ENCODE peak calls at places on chromosomes 1 and 21, in seven cellular contexts. Y, O, K, Z, F, W and P are unnamed samples.

GRCh38 chr21:42745511-42746239 is 92.3 kb downstream of the PDE9A start:
- DNase-seq in K (peak), Y (no peak), O (no peak), W (no peak), F (no peak), Z (no peak), P (no peak)

GRCh38 chr1:51088474-51088873 is 13.6 kb upstream of the C1orf185 start:
- DNase-seq in W (no peak), K (no peak), Y (no peak), O (no peak), F (no peak), Z (no peak), P (no peak)

GRCh38 chr1:119587328-119587727 is 60.7 kb downstream of the ZNF697 start:
- DNase-seq in F (no peak), O (peak), K (no peak), Z (no peak), Y (peak), W (no peak), P (no peak)

GRCh38 chr1:197027359-197027758 is 39.7 kb downstream of the F13B start:
- DNase-seq in W (no peak), Z (no peak), F (no peak), Y (no peak), O (no peak), K (no peak), P (no peak)

GRCh38 chr1:98386675-98387440 is 274.7 kb upstream of the SNX7 start:
- DNase-seq in Z (no peak), O (no peak), W (peak), Y (peak), F (no peak), K (no peak), P (no peak)

GRCh38 chr21:30561957-30562356 is 843 bp upstream of the KRTAP19-7 start:
- DNase-seq in K (no peak), W (no peak), Y (no peak), Z (no peak), F (no peak), O (no peak), P (no peak)

GRCh38 chr1:236301958-236302335 is 20.2 kb upstream of the ERO1B start:
- DNase-seq in Z (no peak), K (no peak), Y (no peak), F (no peak), W (no peak), O (no peak), P (no peak)

GRCh38 chr1:100611086-100611485 is 73.1 kb downstream of the GPR88 start:
- DNase-seq in K (no peak), Z (no peak), O (no peak), F (no peak), Y (no peak), W (no peak), P (no peak)

GRCh38 chr21:15667010-15667409 is 62.8 kb upstream of the USP25 start:
- DNase-seq in K (no peak), Y (no peak), F (no peak), O (no peak), Z (no peak), W (no peak), P (no peak)

GRCh38 chr1:198492872-198493271 is 47.6 kb downstream of the ATP6V1G3 start:
- DNase-seq in Z (no peak), F (no peak), K (no peak), O (no peak), Y (no peak), W (no peak), P (no peak)

GRCh38 chr1:109898842-109899241 is 11.8 kb upstream of the CSF1 start:
- DNase-seq in Y (no peak), O (no peak), Z (no peak), F (no peak), W (no peak), K (no peak), P (no peak)

GRCh38 chr1:199297901-199298300 is 659.1 kb downstream of the PTPRC start:
- DNase-seq in W (no peak), Y (no peak), F (no peak), K (no peak), O (no peak), Z (no peak), P (no peak)

GRCh38 chr1:51699376-51699775 is 82.5 kb downstream of the OSBPL9 start:
- DNase-seq in W (no peak), Z (no peak), K (no peak), O (no peak), Y (no peak), F (no peak), P (no peak)

GRCh38 chr1:40476924-40477679 is at the start of gene ZFP69:
- DNase-seq in F (peak), Z (peak), K (peak), W (peak), Y (peak), O (peak), P (peak)

GRCh38 chr1:236394016-236394481 is at the start of gene EDARADD:
- DNase-seq in K (no peak), Y (no peak), W (no peak), F (no peak), Z (no peak), O (no peak), P (no peak)

GRCh38 chr1:244614113-244614836 is 38.7 kb upstream of the DESI2 start:
- DNase-seq in Z (no peak), W (no peak), K (peak), O (no peak), Y (no peak), F (no peak), P (no peak)

GRCh38 chr1:92476071-92476607 is 10.6 kb downstream of the GFI1 start:
- DNase-seq in O (no peak), Z (no peak), F (no peak), Y (no peak), K (no peak), W (no peak), P (no peak)

GRCh38 chr1:119898520-119898919 is 2.2 kb upstream of the ADAM30 start:
- DNase-seq in Y (no peak), K (no peak), W (no peak), F (no peak), Z (no peak), O (no peak), P (no peak)

GRCh38 chr1:32876341-32877210 is 5.9 kb upstream of the FNDC5 start:
- DNase-seq in O (peak), K (peak), F (no peak), Z (peak), W (peak), Y (peak), P (peak)

DNA sequence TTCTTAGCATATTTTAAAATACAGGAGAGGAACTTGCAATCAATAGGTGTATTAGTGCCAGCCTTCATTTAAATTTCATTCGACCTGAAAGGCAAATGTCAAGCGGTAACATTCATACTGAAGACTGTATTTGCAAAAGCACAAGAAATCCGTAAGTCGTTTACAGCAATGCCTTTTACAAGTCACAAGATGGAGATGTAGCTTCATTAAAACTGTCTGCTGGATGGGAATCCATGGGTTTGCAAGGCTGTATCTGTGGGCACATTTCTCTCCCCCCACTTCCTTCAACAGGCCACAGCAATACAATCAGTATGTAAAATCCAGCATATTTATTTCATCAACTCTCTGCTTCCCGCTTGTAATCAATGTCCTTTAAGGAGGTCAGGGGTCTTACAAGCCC is 147.1 kb downstream of the SLC45A1 start:
- DNase-seq in W (no peak), Y (peak), F (no peak), K (no peak), Z (no peak), O (no peak), P (no peak)
- H3K27ac ChIP-seq in W (peak), Y (peak), F (peak), K (peak), Z (no peak), O (peak), P (peak)

GRCh38 chr1:116854294-116854693 is 55.4 kb upstream of the PTGFRN start:
- DNase-seq in O (no peak), Z (no peak), F (no peak), W (no peak), Y (no peak), K (no peak), P (no peak)
- H3K4me3 ChIP-seq in O (no peak), Z (no peak), F (no peak), W (no peak), Y (no peak), K (no peak), P (no peak)

GRCh38 chr1:11337536-11338350 is 64.7 kb downstream of the UBIAD1 start:
- DNase-seq in K (peak), O (peak), W (peak), Z (no peak), Y (peak), F (no peak), P (peak)
- TF ChIP-seq CTCF in K (peak), O (peak), W (peak), Z (peak), Y (peak), F (peak), P (peak)

GRCh38 chr1:23470282-23471070 is 13.5 kb downstream of the ASAP3 start:
- DNase-seq in O (no peak), F (no peak), Y (no peak), Z (peak), W (no peak), K (no peak), P (peak)
- H3K27ac ChIP-seq in O (peak), F (no peak), Y (no peak), Z (peak), W (no peak), K (no peak), P (peak)

GRCh38 chr1:41620365-41621169 is 136.1 kb upstream of the EDN2 start:
- DNase-seq in W (no peak), Z (no peak), Y (no peak), F (no peak), O (no peak), K (no peak), P (no peak)
- H3K4me3 ChIP-seq in W (no peak), Z (no peak), Y (no peak), F (no peak), O (no peak), K (no peak), P (no peak)